ENCODE peak calls at places on chromosomes 2 and 18, in ten cellular contexts. One of them, this sample, is unnamed.
A peak's percentile ranks its signal among the peaks of the same experiment; 100 is the strongest.

GRCh38 chr2:50088987-50089386 is 934.7 kb upstream of the FSHR start:
- DNase-seq in fibroblast of lung: no peak
- DNase-seq in IMR-90: no peak
- DNase-seq in iPS DF 6.9: no peak
- DNase-seq in HL-60: no peak
- DNase-seq in GM12865: no peak
- DNase-seq in occipital lobe: no peak
- DNase-seq in astrocyte of the cerebellum: no peak
- DNase-seq in germinal center: no peak
- DNase-seq in WTC11: no peak
- DNase-seq in this sample: no peak

GRCh38 chr2:237697586-237698337 is 70.4 kb downstream of the LRRFIP1 start:
- DNase-seq in occipital lobe: no peak
- DNase-seq in iPS DF 6.9: no peak
- DNase-seq in germinal center: no peak
- DNase-seq in GM12865: peak; percentile 58
- DNase-seq in HL-60: no peak
- DNase-seq in IMR-90: no peak
- DNase-seq in astrocyte of the cerebellum: no peak
- DNase-seq in fibroblast of lung: peak; percentile 67
- DNase-seq in WTC11: no peak
- DNase-seq in this sample: no peak

GRCh38 chr2:219561179-219562048 is 9.9 kb downstream of the OBSL1 start:
- DNase-seq in fibroblast of lung: no peak
- DNase-seq in germinal center: no peak
- DNase-seq in iPS DF 6.9: no peak
- DNase-seq in IMR-90: no peak
- DNase-seq in occipital lobe: no peak
- DNase-seq in HL-60: no peak
- DNase-seq in astrocyte of the cerebellum: no peak
- DNase-seq in WTC11: no peak
- DNase-seq in GM12865: no peak
- DNase-seq in this sample: no peak

GRCh38 chr18:33369711-33370449 is 70.6 kb downstream of the CCDC178 start:
- DNase-seq in germinal center: no peak
- DNase-seq in occipital lobe: no peak
- DNase-seq in fibroblast of lung: no peak
- DNase-seq in iPS DF 6.9: no peak
- DNase-seq in IMR-90: no peak
- DNase-seq in WTC11: no peak
- DNase-seq in astrocyte of the cerebellum: no peak
- DNase-seq in GM12865: no peak
- DNase-seq in HL-60: no peak
- DNase-seq in this sample: no peak

GRCh38 chr2:85053802-85054201 is 79.4 kb upstream of the TCF7L1 start:
- DNase-seq in germinal center: no peak
- DNase-seq in iPS DF 6.9: no peak
- DNase-seq in WTC11: no peak
- DNase-seq in IMR-90: peak; percentile 54
- DNase-seq in HL-60: no peak
- DNase-seq in occipital lobe: no peak
- DNase-seq in fibroblast of lung: peak; percentile 76
- DNase-seq in astrocyte of the cerebellum: no peak
- DNase-seq in GM12865: no peak
- DNase-seq in this sample: no peak

GRCh38 chr2:231985823-231986261 is 24.3 kb downstream of the DIS3L2 start:
- DNase-seq in WTC11: peak; percentile 61
- DNase-seq in iPS DF 6.9: no peak
- DNase-seq in fibroblast of lung: no peak
- DNase-seq in IMR-90: no peak
- DNase-seq in HL-60: no peak
- DNase-seq in astrocyte of the cerebellum: no peak
- DNase-seq in GM12865: no peak
- DNase-seq in germinal center: no peak
- DNase-seq in occipital lobe: no peak
- DNase-seq in this sample: no peak

GRCh38 chr2:86833315-86833714 is 28.4 kb downstream of the CD8B start:
- DNase-seq in astrocyte of the cerebellum: no peak
- DNase-seq in germinal center: no peak
- DNase-seq in WTC11: no peak
- DNase-seq in iPS DF 6.9: no peak
- DNase-seq in fibroblast of lung: no peak
- DNase-seq in HL-60: no peak
- DNase-seq in occipital lobe: no peak
- DNase-seq in GM12865: no peak
- DNase-seq in IMR-90: no peak
- DNase-seq in this sample: no peak

GRCh38 chr2:230956827-230957755 is 32.0 kb upstream of the GPR55 start:
- DNase-seq in iPS DF 6.9: no peak
- DNase-seq in WTC11: peak; percentile 58
- DNase-seq in HL-60: no peak
- DNase-seq in fibroblast of lung: peak; percentile 65
- DNase-seq in germinal center: peak; percentile 52
- DNase-seq in IMR-90: peak; percentile 49
- DNase-seq in occipital lobe: peak; percentile 42
- DNase-seq in GM12865: peak; percentile 96
- DNase-seq in astrocyte of the cerebellum: peak; percentile 6
- DNase-seq in this sample: peak; percentile 91

GRCh38 chr2:96209011-96209728 is 543 bp upstream of the STARD7 start:
- DNase-seq in astrocyte of the cerebellum: no peak
- DNase-seq in occipital lobe: no peak
- DNase-seq in fibroblast of lung: no peak
- DNase-seq in GM12865: no peak
- DNase-seq in iPS DF 6.9: no peak
- DNase-seq in WTC11: no peak
- DNase-seq in IMR-90: no peak
- DNase-seq in HL-60: no peak
- DNase-seq in germinal center: no peak
- DNase-seq in this sample: no peak

GRCh38 chr2:43623052-43623451 is 14.0 kb upstream of the PLEKHH2 start:
- DNase-seq in GM12865: no peak
- DNase-seq in IMR-90: no peak
- DNase-seq in fibroblast of lung: no peak
- DNase-seq in occipital lobe: no peak
- DNase-seq in astrocyte of the cerebellum: no peak
- DNase-seq in HL-60: no peak
- DNase-seq in WTC11: no peak
- DNase-seq in iPS DF 6.9: no peak
- DNase-seq in germinal center: no peak
- DNase-seq in this sample: no peak